ENCODE peak calls at places on chromosomes 3 and 15, in nine cellular contexts. A, M, P, S, N, D, Y, G and H are unnamed samples.

GRCh38 chr15:37031198-37031597 is 69.2 kb downstream of the MEIS2 start:
- DNase-seq in M (no peak), N (no peak), P (peak; percentile 79), G (no peak), A (no peak), Y (no peak), S (peak; percentile 94), D (no peak), H (no peak)

GRCh38 chr3:155745795-155746550 is 1.1 kb upstream of the PLCH1 start:
- DNase-seq in M (no peak), N (no peak), Y (no peak), P (peak; percentile 50), G (no peak), S (no peak), A (peak; percentile 27), D (no peak), H (no peak)

GRCh38 chr3:83317605-83318004 is 1556.2 kb upstream of the GBE1 start:
- DNase-seq in M (no peak), Y (no peak), A (no peak), D (no peak), P (no peak), S (no peak), G (no peak), N (no peak), H (no peak)

GRCh38 chr3:150823277-150823676 is 60.3 kb upstream of the SIAH2 start:
- DNase-seq in N (no peak), D (no peak), Y (no peak), G (no peak), P (no peak), S (no peak), M (no peak), A (no peak), H (no peak)

GRCh38 chr3:190983875-190984274 is 121.4 kb upstream of the GMNC start:
- DNase-seq in Y (no peak), D (no peak), S (no peak), P (no peak), A (no peak), N (no peak), G (no peak), M (no peak), H (no peak)

GRCh38 chr3:169694117-169694516 is 30.6 kb upstream of the MECOM start:
- DNase-seq in Y (no peak), S (peak; percentile 8), P (peak; percentile 23), M (no peak), D (no peak), G (no peak), A (no peak), N (no peak), H (no peak)

GRCh38 chr3:172038823-172039222 is 555 bp upstream of the FNDC3B start:
- DNase-seq in N (no peak), P (peak; percentile 30), A (no peak), D (peak; percentile 72), M (no peak), G (no peak), Y (no peak), S (peak; percentile 49), H (no peak)

GRCh38 chr3:114127517-114127916 is 51.3 kb downstream of the DRD3 start:
- DNase-seq in N (no peak), P (no peak), M (no peak), Y (no peak), D (no peak), A (no peak), S (peak; percentile 70), G (no peak), H (no peak)

GRCh38 chr3:129282727-129283327 is 4.2 kb downstream of the HMCES start:
- DNase-seq in Y (no peak), S (peak; percentile 47), N (no peak), G (no peak), A (no peak), M (no peak), P (peak; percentile 81), D (no peak), H (no peak)

GRCh38 chr3:56123487-56123886 is 344.8 kb downstream of the ERC2 start:
- DNase-seq in Y (no peak), P (peak; percentile 13), G (no peak), N (no peak), A (no peak), D (no peak), S (no peak), M (no peak), H (no peak)

GRCh38 chr3:123341871-123342630 is 106.8 kb downstream of the ADCY5 start:
- DNase-seq in N (no peak), A (no peak), G (no peak), S (no peak), Y (no peak), P (no peak), M (no peak), D (peak; percentile 69), H (no peak)

GRCh38 chr3:14440531-14441239 is 38.3 kb downstream of the SLC6A6 start:
- DNase-seq in S (peak; percentile 48), G (no peak), N (no peak), D (no peak), Y (no peak), P (peak; percentile 53), A (no peak), M (no peak), H (peak; percentile 73)

GRCh38 chr3:152267319-152267689 is 1.4 kb upstream of the MBNL1 start:
- DNase-seq in N (no peak), Y (no peak), G (no peak), S (no peak), D (no peak), M (no peak), A (no peak), P (no peak), H (no peak)

GRCh38 chr3:40317061-40317676 is 7.7 kb downstream of the EIF1B start:
- DNase-seq in G (no peak), Y (peak; percentile 39), A (peak; percentile 50), P (peak; percentile 61), N (no peak), S (peak; percentile 71), D (no peak), M (peak; percentile 19), H (peak; percentile 42)

GRCh38 chr3:53236112-53236841 is 19.5 kb downstream of the TKT start:
- DNase-seq in M (peak; percentile 65), Y (no peak), S (peak; percentile 93), G (peak; percentile 88), N (no peak), P (peak; percentile 93), D (peak; percentile 86), A (peak; percentile 82), H (peak; percentile 39)

GRCh38 chr15:83491486-83491885 is 44.3 kb downstream of the SH3GL3 start:
- DNase-seq in A (no peak), Y (no peak), M (no peak), D (no peak), N (no peak), P (no peak), S (no peak), G (no peak), H (no peak)

GRCh38 chr3:46109635-46110005 is 82.3 kb upstream of the XCR1 start:
- DNase-seq in Y (no peak), D (no peak), N (no peak), A (no peak), M (no peak), P (no peak), S (no peak), G (no peak), H (no peak)

GRCh38 chr3:46112296-46112695 is 85.0 kb upstream of the XCR1 start:
- DNase-seq in N (no peak), G (peak; percentile 51), A (no peak), D (no peak), M (no peak), Y (no peak), P (peak; percentile 45), S (no peak), H (no peak)

GRCh38 chr3:46112984-46113383 is 85.7 kb upstream of the XCR1 start:
- DNase-seq in D (no peak), S (peak; percentile 27), N (no peak), G (no peak), Y (no peak), A (no peak), M (no peak), P (no peak), H (no peak)

GRCh38 chr3:46113608-46114007 is 86.3 kb upstream of the XCR1 start:
- DNase-seq in G (no peak), A (no peak), D (no peak), Y (no peak), S (no peak), M (no peak), P (no peak), N (no peak), H (no peak)

GRCh38 chr3:46110701-46111493 is 83.6 kb upstream of the XCR1 start:
- DNase-seq in G (peak; percentile 77), Y (no peak), P (peak; percentile 87), S (peak; percentile 65), D (no peak), A (peak; percentile 47), N (no peak), M (no peak), H (no peak)
- H3K27ac ChIP-seq in G (peak overlapping the region; percentile 51), Y (no peak overlapping the region), P (no peak overlapping the region), S (no peak overlapping the region), D (no peak overlapping the region), A (no peak overlapping the region), N (no peak overlapping the region), M (no peak overlapping the region), H (no peak overlapping the region)

DNA sequence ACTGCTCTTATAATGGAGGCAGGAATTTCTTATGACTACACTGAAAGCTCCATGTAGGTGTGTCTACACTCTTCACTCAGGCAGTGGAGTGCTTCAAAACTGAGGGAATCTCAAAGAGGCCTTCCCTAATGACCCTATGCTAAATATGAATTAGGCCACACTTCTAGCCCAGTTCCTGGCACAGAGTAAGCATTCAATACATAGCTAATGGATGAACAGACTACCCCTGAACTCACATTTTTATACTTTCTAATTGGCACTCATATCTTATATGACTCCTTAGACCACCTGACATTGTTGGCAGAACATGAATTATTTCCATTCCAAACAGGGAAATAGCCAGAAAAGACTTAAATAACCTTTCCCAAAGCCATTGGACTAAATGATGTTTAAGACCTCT is 3.4 kb downstream of the RARRES1 start:
- DNase-seq in Y (no peak), M (no peak), N (no peak), A (no peak), P (peak; percentile 80), S (no peak), G (no peak), D (no peak), H (no peak)
- H3K27ac ChIP-seq in Y (no peak overlapping the region), M (no peak overlapping the region), N (no peak overlapping the region), A (no peak overlapping the region), P (no peak overlapping the region), S (no peak overlapping the region), G (no peak overlapping the region), D (no peak overlapping the region), H (no peak overlapping the region)

DNA sequence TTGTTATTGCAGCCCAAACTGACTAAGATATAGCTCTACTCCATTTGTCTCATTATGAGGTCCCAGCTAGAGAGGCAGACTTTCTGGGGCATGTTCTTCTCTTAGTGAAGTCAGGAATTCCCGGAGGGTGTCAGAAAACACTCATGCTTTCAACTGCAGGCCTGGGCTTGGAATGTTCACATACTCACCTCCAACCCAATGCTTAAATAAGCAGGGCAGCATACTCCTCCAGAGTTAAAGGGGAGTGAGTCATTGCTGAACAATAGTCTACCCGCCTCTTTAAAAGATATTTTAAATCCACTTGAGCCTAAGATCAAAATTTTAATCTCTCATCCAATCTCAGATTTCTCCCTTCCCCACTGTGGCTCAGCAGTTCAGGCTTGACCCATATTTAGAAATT is 167.8 kb upstream of the DPH6 start:
- DNase-seq in M (no peak), Y (no peak), S (peak; percentile 78), N (no peak), P (peak; percentile 94), D (no peak), A (no peak), G (peak; percentile 53), H (no peak)
- H3K27ac ChIP-seq in M (no peak overlapping the region), Y (no peak overlapping the region), S (no peak overlapping the region), N (no peak overlapping the region), P (no peak overlapping the region), D (no peak overlapping the region), A (no peak overlapping the region), G (no peak overlapping the region), H (peak overlapping the region; percentile 31)

GRCh38 chr3:134357261-134357913 is 16.9 kb downstream of the AMOTL2 start:
- DNase-seq in A (no peak), Y (no peak), S (no peak), P (no peak), D (peak; percentile 58), M (no peak), G (no peak), N (no peak), H (no peak)
- H3K27ac ChIP-seq in A (peak overlapping the region; percentile 98), Y (no peak overlapping the region), S (peak overlapping the region; percentile 95), P (peak overlapping the region; percentile 94), D (peak overlapping the region; percentile 99), M (peak overlapping the region; percentile 67), G (peak overlapping the region; percentile 76), N (peak overlapping the region; percentile 97), H (peak overlapping the region; percentile 83)